ENCODE peak calls at places on chromosomes 7 and 10, in eight cellular contexts. B is MCF 10A; H is islet precursor cell; X is stimulated activated CD4-positive, alpha-beta T cell treated with anti-CD3 and anti-CD28 coated beads, Interleukin-4, amount 100 ng/mL, for 24 hours; V is NCI-H1105; R is endothelial cell; O is body of pancreas; Z is Kasumi-1. T is an unnamed sample.

GRCh38 chr7:74401137-74401859 is 52.4 kb upstream of the GTF2IRD1 start:
- DNase-seq in Z (peak; percentile 61), O (peak; percentile 73), R (peak; percentile 78), X (peak; percentile 77), V (peak; percentile 25), B (peak; percentile 71), H (peak; percentile 75), T (peak; percentile 46)

GRCh38 chr10:115402690-115403089 is 309.5 kb downstream of the ATRNL1 start:
- DNase-seq in V (no peak), R (no peak), B (peak; percentile 79), X (no peak), H (no peak), Z (no peak), O (no peak), T (no peak)

GRCh38 chr7:24701232-24701898 is 55.9 kb downstream of the GSDME start:
- DNase-seq in H (no peak), O (no peak), Z (no peak), R (no peak), X (no peak), B (peak; percentile 87), V (no peak), T (no peak)

GRCh38 chr7:25758559-25758958 is 393.4 kb upstream of the NFE2L3 start:
- DNase-seq in V (peak; percentile 82), B (no peak), Z (no peak), H (no peak), R (no peak), X (no peak), O (no peak), T (no peak)

GRCh38 chr10:9239298-9239697 is 1184.8 kb downstream of the GATA3 start:
- DNase-seq in R (no peak), Z (no peak), X (no peak), O (no peak), B (no peak), V (no peak), H (no peak), T (no peak)

GRCh38 chr7:155878674-155879073 is 66.4 kb upstream of the SHH start:
- DNase-seq in B (no peak), R (no peak), Z (no peak), H (peak; percentile 28), V (no peak), X (no peak), O (no peak), T (no peak)

GRCh38 chr7:46970131-46970430 is 611.8 kb downstream of the TNS3 start:
- DNase-seq in X (no peak), H (no peak), R (no peak), Z (no peak), V (no peak), B (no peak), O (no peak), T (no peak)

GRCh38 chr7:36045830-36046341 is 107.2 kb upstream of the EEPD1 start:
- DNase-seq in V (no peak), X (no peak), O (no peak), H (no peak), Z (no peak), B (no peak), R (no peak), T (no peak)

GRCh38 chr7:22723171-22723601 is 3.8 kb upstream of the IL6 start:
- DNase-seq in Z (peak; percentile 76), V (no peak), X (no peak), B (no peak), H (no peak), O (peak; percentile 60), R (no peak), T (no peak)

GRCh38 chr10:88385601-88386203 is 197.4 kb downstream of the RNLS start:
- DNase-seq in X (peak; percentile 44), H (no peak), Z (peak; percentile 98), V (no peak), B (peak; percentile 89), R (no peak), O (peak; percentile 85), T (peak; percentile 59)

GRCh38 chr7:117873056-117873932 is at the start of gene CTTNBP2:
- DNase-seq in O (peak; percentile 59), R (peak; percentile 67), B (peak; percentile 48), Z (no peak), X (no peak), H (peak; percentile 80), V (peak; percentile 29), T (no peak)

GRCh38 chr10:96516337-96516736 is 2.6 kb upstream of the TLL2 start:
- DNase-seq in O (no peak), B (no peak), X (no peak), Z (no peak), H (no peak), V (no peak), R (no peak), T (no peak)

GRCh38 chr7:1087952-1088920 is at the start of gene GPER1:
- DNase-seq in H (peak; percentile 88), O (peak; percentile 68), V (no peak), B (peak; percentile 58), R (no peak), Z (no peak), X (no peak), T (no peak)

GRCh38 chr10:48284002-48284546 is 9.6 kb upstream of the FRMPD2 start:
- DNase-seq in H (no peak), B (no peak), X (no peak), Z (no peak), O (no peak), R (no peak), V (no peak), T (no peak)

GRCh38 chr7:142797799-142798377 is 27.1 kb downstream of the PRSS2 start:
- DNase-seq in H (peak; percentile 40), Z (no peak), V (no peak), O (no peak), R (no peak), B (no peak), X (peak; percentile 56), T (no peak)

GRCh38 chr10:103870503-103870902 is 15.1 kb upstream of the SH3PXD2A start:
- DNase-seq in X (no peak), Z (no peak), H (no peak), O (no peak), R (no peak), V (no peak), B (peak; percentile 97), T (no peak)

GRCh38 chr7:25619963-25620799 is 391.9 kb upstream of the NPVF start:
- DNase-seq in V (no peak), X (peak; percentile 4), R (no peak), H (no peak), O (peak; percentile 65), B (no peak), Z (peak; percentile 100), T (no peak)

GRCh38 chr7:137692399-137692798 is 154.4 kb downstream of the DGKI start:
- DNase-seq in B (no peak), R (no peak), X (no peak), V (no peak), O (no peak), H (no peak), Z (no peak), T (no peak)

T was measured in CD8-positive, alpha-beta T cell.